ENCODE peak calls at places on chromosomes 11 and 22, in six cellular contexts. B is dorsolateral prefrontal cortex, U is hippocampal formation, H is fibroblast of mammary gland, W is G401, I is heart right ventricle. Z is an unnamed sample.

GRCh38 chr11:34053161-34053686 is 1.7 kb downstream of the CAPRIN1 start:
- DNase-seq in U (peak; percentile 40), B (peak; percentile 36), I (peak; percentile 74), W (peak; percentile 52), H (peak; percentile 73), Z (peak; percentile 79)

GRCh38 chr11:124310746-124311145 is 3.0 kb downstream of the OR8D1 start:
- DNase-seq in B (no peak), W (no peak), I (no peak), U (no peak), H (peak; percentile 7), Z (peak; percentile 59)

GRCh38 chr22:25013634-25014033 is 61.1 kb downstream of the KIAA1671 start:
- DNase-seq in B (no peak), I (peak; percentile 55), U (no peak), W (no peak), H (no peak), Z (no peak)

GRCh38 chr11:128725630-128726461 is 32.0 kb downstream of the FLI1 start:
- DNase-seq in I (peak; percentile 18), W (no peak), B (no peak), H (no peak), U (no peak), Z (no peak)

GRCh38 chr11:2793781-2794418 is 91.7 kb downstream of the CDKN1C start:
- DNase-seq in H (no peak), W (no peak), U (no peak), B (peak; percentile 9), I (no peak), Z (no peak)

GRCh38 chr11:72814831-72815618 is 814 bp downstream of the ATG16L2 start:
- DNase-seq in H (peak; percentile 57), W (peak; percentile 66), B (no peak), I (peak; percentile 41), U (no peak), Z (peak; percentile 43)

GRCh38 chr22:35467788-35468187 is 67.8 kb downstream of the MCM5 start:
- DNase-seq in H (peak; percentile 56), I (peak; percentile 75), B (peak; percentile 61), W (peak; percentile 87), U (peak; percentile 65), Z (peak; percentile 49)

GRCh38 chr11:117629891-117630538 is 167.0 kb downstream of the DSCAML1 start:
- DNase-seq in I (no peak), B (no peak), W (no peak), U (no peak), H (no peak), Z (no peak)

GRCh38 chr11:68298659-68299516 is 13.5 kb upstream of the LRP5 start:
- DNase-seq in U (no peak), B (no peak), I (no peak), H (no peak), W (no peak), Z (no peak)

GRCh38 chr11:118054712-118055640 is 21.9 kb upstream of the TMPRSS4 start:
- DNase-seq in I (no peak), W (no peak), B (no peak), U (no peak), H (no peak), Z (no peak)

GRCh38 chr11:64620286-64620962 is 29.4 kb downstream of the SLC22A12 start:
- DNase-seq in H (no peak), W (peak; percentile 45), B (no peak), I (no peak), U (peak; percentile 55), Z (peak; percentile 13)

GRCh38 chr11:17298302-17298701 is 21.8 kb downstream of the NUCB2 start:
- DNase-seq in B (no peak), I (no peak), H (no peak), W (no peak), U (no peak), Z (no peak)